ENCODE peak calls at places on chromosomes 7 and 10, in five cellular contexts. One of them, this sample, is unnamed.

GRCh38 chr10:565676-566075 is 123.8 kb downstream of the DIP2C start:
- DNase-seq in ascending aorta: peak
- DNase-seq in thoracic aorta: no peak
- DNase-seq in BJ: no peak
- DNase-seq in NCI-H1694 treated with DMSO at 0.1 percent for 48 hours: no peak
- DNase-seq in this sample: no peak

GRCh38 chr7:2000801-2001321 is 231.9 kb downstream of the MAD1L1 start:
- DNase-seq in ascending aorta: peak
- DNase-seq in thoracic aorta: no peak
- DNase-seq in BJ: no peak
- DNase-seq in NCI-H1694 treated with DMSO at 0.1 percent for 48 hours: no peak
- DNase-seq in this sample: no peak

GRCh38 chr7:17015575-17015974 is 133.8 kb upstream of the AGR3 start:
- DNase-seq in BJ: peak
- DNase-seq in ascending aorta: no peak
- DNase-seq in thoracic aorta: no peak
- DNase-seq in NCI-H1694 treated with DMSO at 0.1 percent for 48 hours: no peak
- DNase-seq in this sample: no peak

GRCh38 chr10:17348111-17349008 is 106.0 kb downstream of the ST8SIA6 start:
- DNase-seq in NCI-H1694 treated with DMSO at 0.1 percent for 48 hours: no peak
- DNase-seq in BJ: peak
- DNase-seq in thoracic aorta: peak
- DNase-seq in ascending aorta: peak
- DNase-seq in this sample: no peak

GRCh38 chr7:151835636-151836035 is 41.3 kb downstream of the PRKAG2 start:
- DNase-seq in BJ: no peak
- DNase-seq in thoracic aorta: no peak
- DNase-seq in NCI-H1694 treated with DMSO at 0.1 percent for 48 hours: no peak
- DNase-seq in ascending aorta: no peak
- DNase-seq in this sample: no peak

GRCh38 chr7:155584763-155585531 is 38.6 kb upstream of the CNPY1 start:
- DNase-seq in NCI-H1694 treated with DMSO at 0.1 percent for 48 hours: peak
- DNase-seq in ascending aorta: no peak
- DNase-seq in BJ: peak
- DNase-seq in thoracic aorta: no peak
- DNase-seq in this sample: no peak

GRCh38 chr7:105268511-105269392 is 120.0 kb downstream of the SRPK2 start:
- DNase-seq in BJ: no peak
- DNase-seq in thoracic aorta: no peak
- DNase-seq in ascending aorta: no peak
- DNase-seq in NCI-H1694 treated with DMSO at 0.1 percent for 48 hours: peak
- DNase-seq in this sample: peak

GRCh38 chr10:44463511-44464121 is 78.7 kb upstream of the CXCL12 start:
- DNase-seq in BJ: no peak
- DNase-seq in thoracic aorta: no peak
- DNase-seq in NCI-H1694 treated with DMSO at 0.1 percent for 48 hours: no peak
- DNase-seq in ascending aorta: no peak
- DNase-seq in this sample: no peak

GRCh38 chr7:27462575-27463270 is 200.0 kb downstream of the HIBADH start:
- DNase-seq in thoracic aorta: no peak
- DNase-seq in ascending aorta: no peak
- DNase-seq in BJ: no peak
- DNase-seq in NCI-H1694 treated with DMSO at 0.1 percent for 48 hours: no peak
- DNase-seq in this sample: no peak

GRCh38 chr10:103847909-103848468 is 7.4 kb downstream of the SH3PXD2A start:
- DNase-seq in thoracic aorta: no peak
- DNase-seq in BJ: no peak
- DNase-seq in NCI-H1694 treated with DMSO at 0.1 percent for 48 hours: no peak
- DNase-seq in ascending aorta: no peak
- DNase-seq in this sample: no peak

GRCh38 chr7:156383526-156383925 is 257.0 kb upstream of the RNF32 start:
- DNase-seq in BJ: no peak
- DNase-seq in NCI-H1694 treated with DMSO at 0.1 percent for 48 hours: no peak
- DNase-seq in thoracic aorta: no peak
- DNase-seq in ascending aorta: no peak
- DNase-seq in this sample: no peak

GRCh38 chr7:53292341-53292740 is 256.9 kb downstream of the POM121L12 start:
- DNase-seq in NCI-H1694 treated with DMSO at 0.1 percent for 48 hours: no peak
- DNase-seq in BJ: no peak
- DNase-seq in ascending aorta: no peak
- DNase-seq in thoracic aorta: no peak
- DNase-seq in this sample: no peak

GRCh38 chr10:14244147-14244546 is 86.6 kb downstream of the FRMD4A start:
- DNase-seq in thoracic aorta: no peak
- DNase-seq in BJ: no peak
- DNase-seq in NCI-H1694 treated with DMSO at 0.1 percent for 48 hours: no peak
- DNase-seq in ascending aorta: no peak
- DNase-seq in this sample: peak

GRCh38 chr7:122736183-122736582 is 33.5 kb upstream of the RNF148 start:
- DNase-seq in NCI-H1694 treated with DMSO at 0.1 percent for 48 hours: peak
- DNase-seq in BJ: no peak
- DNase-seq in thoracic aorta: no peak
- DNase-seq in ascending aorta: no peak
- DNase-seq in this sample: no peak

GRCh38 chr7:26140380-26140779 is 11.6 kb upstream of the NFE2L3 start:
- DNase-seq in ascending aorta: no peak
- DNase-seq in NCI-H1694 treated with DMSO at 0.1 percent for 48 hours: no peak
- DNase-seq in BJ: no peak
- DNase-seq in thoracic aorta: no peak
- DNase-seq in this sample: no peak

GRCh38 chr10:78914502-78915330 is 154.1 kb upstream of the ZMIZ1 start:
- DNase-seq in thoracic aorta: no peak
- DNase-seq in NCI-H1694 treated with DMSO at 0.1 percent for 48 hours: no peak
- DNase-seq in BJ: peak
- DNase-seq in ascending aorta: no peak
- DNase-seq in this sample: no peak

GRCh38 chr7:954330-955238 is at the start of gene ADAP1:
- DNase-seq in NCI-H1694 treated with DMSO at 0.1 percent for 48 hours: no peak
- DNase-seq in ascending aorta: peak
- DNase-seq in BJ: no peak
- DNase-seq in thoracic aorta: no peak
- DNase-seq in this sample: no peak

GRCh38 chr10:29886299-29886698 is 173.1 kb downstream of the JCAD start:
- DNase-seq in BJ: no peak
- DNase-seq in ascending aorta: no peak
- DNase-seq in thoracic aorta: no peak
- DNase-seq in NCI-H1694 treated with DMSO at 0.1 percent for 48 hours: no peak
- DNase-seq in this sample: no peak

GRCh38 chr10:19788075-19788686 is 28.1 kb upstream of the PLXDC2 start:
- DNase-seq in NCI-H1694 treated with DMSO at 0.1 percent for 48 hours: peak
- DNase-seq in thoracic aorta: no peak
- DNase-seq in ascending aorta: no peak
- DNase-seq in BJ: peak
- DNase-seq in this sample: no peak

GRCh38 chr10:129865413-129865812 is 98.7 kb downstream of the EBF3 start:
- DNase-seq in thoracic aorta: no peak
- DNase-seq in NCI-H1694 treated with DMSO at 0.1 percent for 48 hours: no peak
- DNase-seq in BJ: no peak
- DNase-seq in ascending aorta: no peak
- DNase-seq in this sample: no peak

GRCh38 chr7:132321387-132321786 is 254.9 kb downstream of the PLXNA4 start:
- DNase-seq in NCI-H1694 treated with DMSO at 0.1 percent for 48 hours: peak
- DNase-seq in BJ: no peak
- DNase-seq in ascending aorta: no peak
- DNase-seq in thoracic aorta: no peak
- DNase-seq in this sample: no peak

GRCh38 chr7:16649196-16649595 is 3.2 kb downstream of the BZW2 start:
- DNase-seq in BJ: no peak
- DNase-seq in NCI-H1694 treated with DMSO at 0.1 percent for 48 hours: no peak
- DNase-seq in thoracic aorta: no peak
- DNase-seq in ascending aorta: no peak
- DNase-seq in this sample: no peak

GRCh38 chr10:110780704-110781103 is 91.0 kb upstream of the PDCD4 start:
- DNase-seq in ascending aorta: no peak
- DNase-seq in thoracic aorta: no peak
- DNase-seq in BJ: no peak
- DNase-seq in NCI-H1694 treated with DMSO at 0.1 percent for 48 hours: no peak
- DNase-seq in this sample: no peak

GRCh38 chr10:30059209-30060107 is at the start of gene JCAD:
- DNase-seq in BJ: no peak
- DNase-seq in NCI-H1694 treated with DMSO at 0.1 percent for 48 hours: peak
- DNase-seq in ascending aorta: peak
- DNase-seq in thoracic aorta: no peak
- DNase-seq in this sample: peak

GRCh38 chr7:117111532-117111931 is 158.2 kb downstream of the ST7 start:
- DNase-seq in NCI-H1694 treated with DMSO at 0.1 percent for 48 hours: no peak
- DNase-seq in BJ: no peak
- DNase-seq in ascending aorta: no peak
- DNase-seq in thoracic aorta: no peak
- DNase-seq in this sample: no peak

GRCh38 chr7:2645274-2645868 is 13.6 kb downstream of the TTYH3 start:
- DNase-seq in thoracic aorta: no peak
- DNase-seq in NCI-H1694 treated with DMSO at 0.1 percent for 48 hours: no peak
- DNase-seq in ascending aorta: no peak
- DNase-seq in BJ: no peak
- DNase-seq in this sample: peak

GRCh38 chr10:74637685-74638084 is 188.7 kb upstream of the KAT6B start:
- DNase-seq in BJ: no peak
- DNase-seq in NCI-H1694 treated with DMSO at 0.1 percent for 48 hours: no peak
- DNase-seq in ascending aorta: no peak
- DNase-seq in thoracic aorta: no peak
- DNase-seq in this sample: no peak

GRCh38 chr7:117582219-117582704 is 102.4 kb downstream of the CFTR start:
- DNase-seq in NCI-H1694 treated with DMSO at 0.1 percent for 48 hours: no peak
- DNase-seq in BJ: peak
- DNase-seq in thoracic aorta: no peak
- DNase-seq in ascending aorta: peak
- DNase-seq in this sample: no peak

GRCh38 chr7:125670926-125671572 is 741.4 kb upstream of the POT1 start:
- DNase-seq in NCI-H1694 treated with DMSO at 0.1 percent for 48 hours: peak
- DNase-seq in BJ: no peak
- DNase-seq in thoracic aorta: no peak
- DNase-seq in ascending aorta: no peak
- DNase-seq in this sample: peak

GRCh38 chr10:74151057-74151878 is at the start of gene ADK:
- DNase-seq in ascending aorta: peak
- DNase-seq in thoracic aorta: peak
- DNase-seq in NCI-H1694 treated with DMSO at 0.1 percent for 48 hours: peak
- DNase-seq in BJ: peak
- DNase-seq in this sample: peak

GRCh38 chr7:43076189-43076605 is 36.2 kb upstream of the HECW1 start:
- DNase-seq in NCI-H1694 treated with DMSO at 0.1 percent for 48 hours: no peak
- DNase-seq in BJ: peak
- DNase-seq in ascending aorta: no peak
- DNase-seq in thoracic aorta: no peak
- DNase-seq in this sample: no peak

GRCh38 chr10:11014671-11015141 is 3.0 kb upstream of the CELF2 start:
- DNase-seq in ascending aorta: no peak
- DNase-seq in BJ: no peak
- DNase-seq in thoracic aorta: no peak
- DNase-seq in NCI-H1694 treated with DMSO at 0.1 percent for 48 hours: no peak
- DNase-seq in this sample: no peak

GRCh38 chr7:105429746-105430612 is 41.3 kb upstream of the SRPK2 start:
- DNase-seq in ascending aorta: no peak
- DNase-seq in thoracic aorta: no peak
- DNase-seq in NCI-H1694 treated with DMSO at 0.1 percent for 48 hours: peak
- DNase-seq in BJ: no peak
- DNase-seq in this sample: peak

GRCh38 chr10:121608669-121609190 is 10.5 kb upstream of the FGFR2 start:
- DNase-seq in ascending aorta: no peak
- DNase-seq in BJ: no peak
- DNase-seq in thoracic aorta: no peak
- DNase-seq in NCI-H1694 treated with DMSO at 0.1 percent for 48 hours: no peak
- DNase-seq in this sample: no peak

GRCh38 chr10:62046522-62047239 is 145.2 kb downstream of the ARID5B start:
- DNase-seq in NCI-H1694 treated with DMSO at 0.1 percent for 48 hours: no peak
- DNase-seq in BJ: peak
- DNase-seq in ascending aorta: no peak
- DNase-seq in thoracic aorta: no peak
- DNase-seq in this sample: no peak

GRCh38 chr10:79403441-79404230 is 41.8 kb downstream of the ZCCHC24 start:
- DNase-seq in BJ: no peak
- DNase-seq in ascending aorta: no peak
- DNase-seq in NCI-H1694 treated with DMSO at 0.1 percent for 48 hours: no peak
- DNase-seq in thoracic aorta: no peak
- DNase-seq in this sample: no peak

GRCh38 chr10:44991571-44991970 is 9.2 kb upstream of the ZNF22 start:
- DNase-seq in NCI-H1694 treated with DMSO at 0.1 percent for 48 hours: no peak
- DNase-seq in ascending aorta: peak
- DNase-seq in BJ: no peak
- DNase-seq in thoracic aorta: no peak
- DNase-seq in this sample: no peak

GRCh38 chr7:50620418-50620817 is 55.2 kb upstream of the DDC start:
- DNase-seq in ascending aorta: peak
- DNase-seq in BJ: no peak
- DNase-seq in thoracic aorta: no peak
- DNase-seq in NCI-H1694 treated with DMSO at 0.1 percent for 48 hours: no peak
- DNase-seq in this sample: no peak